ENCODE peak calls at places on chromosome 11, in eight cellular contexts. T, K, H, W, Y, F, C and L are unnamed samples.

GRCh38 chr11:1843098-1843473 is 4.3 kb downstream of the TNNI2 start:
- DNase-seq in T (no peak), K (no peak), H (no peak), W (no peak), Y (no peak), F (no peak), C (no peak), L (no peak)

GRCh38 chr11:8356731-8357504 is 93.2 kb upstream of the LMO1 start:
- DNase-seq in T (no peak), K (no peak), H (no peak), W (no peak), Y (no peak), F (no peak), C (peak), L (no peak)

GRCh38 chr11:1295086-1295485 is 14.3 kb downstream of the TOLLIP start:
- DNase-seq in T (no peak), K (no peak), H (no peak), W (peak), Y (no peak), F (no peak), C (no peak), L (no peak)

GRCh38 chr11:124896821-124897391 is 759 bp downstream of the ROBO4 start:
- DNase-seq in T (no peak), K (no peak), H (no peak), W (no peak), Y (no peak), F (no peak), C (no peak), L (no peak)

GRCh38 chr11:116529681-116530080 is 243.1 kb downstream of the BUD13 start:
- DNase-seq in T (no peak), K (no peak), H (no peak), W (no peak), Y (no peak), F (no peak), C (no peak), L (no peak)

GRCh38 chr11:9103542-9104276 is 12.3 kb upstream of the SCUBE2 start:
- DNase-seq in T (no peak), K (no peak), H (no peak), W (no peak), Y (no peak), F (no peak), C (no peak), L (no peak)

GRCh38 chr11:134290646-134291045 is 14.5 kb downstream of the GLB1L3 start:
- DNase-seq in T (no peak), K (no peak), H (no peak), W (no peak), Y (no peak), F (no peak), C (no peak), L (no peak)

GRCh38 chr11:72589802-72590761 is 84.1 kb downstream of the PDE2A start:
- DNase-seq in T (no peak), K (peak), H (no peak), W (no peak), Y (no peak), F (no peak), C (peak), L (peak)

GRCh38 chr11:65208785-65209710 is 27.3 kb downstream of the CAPN1 start:
- DNase-seq in T (no peak), K (no peak), H (no peak), W (no peak), Y (no peak), F (no peak), C (no peak), L (peak)

GRCh38 chr11:10844364-10844763 is 13.5 kb downstream of the ZBED5 start:
- DNase-seq in T (no peak), K (no peak), H (no peak), W (no peak), Y (peak), F (no peak), C (peak), L (no peak)

GRCh38 chr11:1508491-1508891 is 21.9 kb upstream of the MOB2 start:
- DNase-seq in T (no peak), K (no peak), H (no peak), W (no peak), Y (no peak), F (no peak), C (no peak), L (no peak)

GRCh38 chr11:100741866-100742625 is 55.0 kb downstream of the ARHGAP42 start:
- DNase-seq in T (no peak), K (no peak), H (no peak), W (no peak), Y (peak), F (no peak), C (no peak), L (no peak)